ENCODE peak calls at places on chromosome 4, in ten cellular contexts. I is fibroblast of lung; Z is astrocyte; N is lower lobe of right lung; R is left lung; Y is CD8-positive, alpha-beta T cell; V is ascending aorta; J is dorsolateral prefrontal cortex; W is K562; A is mesenchymal stem cell. T is an unnamed sample.

GRCh38 chr4:178823673-178824072 is 1381.4 kb upstream of the AGA start:
- DNase-seq in I (peak; percentile 71), Z (peak; percentile 66), R (no peak), J (no peak), W (no peak), N (no peak), V (no peak), A (peak; percentile 39), Y (no peak), T (no peak)

GRCh38 chr4:6009452-6009851 is 8.8 kb downstream of the C4orf50 start:
- DNase-seq in J (no peak), Y (no peak), W (no peak), Z (no peak), A (no peak), I (no peak), V (no peak), R (no peak), N (no peak), T (no peak)

GRCh38 chr4:54539500-54540029 is 118.2 kb upstream of the KIT start:
- DNase-seq in V (peak; percentile 64), N (peak; percentile 69), J (peak; percentile 49), I (peak; percentile 39), Z (peak; percentile 19), A (peak; percentile 64), W (peak; percentile 20), Y (no peak), R (peak; percentile 39), T (no peak)

GRCh38 chr4:24003926-24004325 is 114.1 kb upstream of the PPARGC1A start:
- DNase-seq in W (no peak), R (no peak), Z (peak; percentile 35), A (peak; percentile 5), J (no peak), N (no peak), V (no peak), Y (no peak), I (peak; percentile 41), T (no peak)

GRCh38 chr4:13866881-13867280 is 239.4 kb upstream of the BOD1L1 start:
- DNase-seq in V (no peak), A (no peak), I (peak; percentile 61), W (no peak), Z (peak; percentile 43), J (no peak), Y (no peak), R (no peak), N (no peak), T (peak; percentile 58)

GRCh38 chr4:145840162-145840768 is 98.4 kb downstream of the ZNF827 start:
- DNase-seq in Z (peak; percentile 32), J (no peak), N (no peak), A (peak; percentile 51), R (no peak), I (peak; percentile 53), W (peak; percentile 35), Y (no peak), V (no peak), T (peak; percentile 33)

GRCh38 chr4:164930647-164931046 is 46.8 kb downstream of the TRIM61 start:
- DNase-seq in V (no peak), W (no peak), J (no peak), R (no peak), I (no peak), A (no peak), Z (no peak), N (no peak), Y (no peak), T (no peak)

GRCh38 chr4:30536231-30536630 is 183.9 kb upstream of the PCDH7 start:
- DNase-seq in N (no peak), W (no peak), J (no peak), Z (peak; percentile 44), A (peak; percentile 74), Y (no peak), V (no peak), R (no peak), I (peak; percentile 53), T (no peak)

GRCh38 chr4:169098969-169099685 is 89.1 kb upstream of the CBR4 start:
- DNase-seq in R (no peak), N (no peak), Y (no peak), Z (no peak), J (no peak), V (no peak), I (no peak), A (no peak), W (no peak), T (no peak)

GRCh38 chr4:169102011-169102410 is 92.0 kb upstream of the CBR4 start:
- DNase-seq in V (no peak), J (no peak), A (no peak), Y (no peak), R (no peak), N (no peak), W (no peak), Z (no peak), I (peak; percentile 38), T (no peak)

GRCh38 chr4:169098054-169098896 is 88.2 kb upstream of the CBR4 start:
- DNase-seq in N (no peak), Z (peak; percentile 56), Y (no peak), W (no peak), R (no peak), V (no peak), I (peak; percentile 69), A (no peak), J (no peak), T (no peak)

GRCh38 chr4:169099775-169100180 is 89.7 kb upstream of the CBR4 start:
- DNase-seq in W (no peak), Z (peak; percentile 79), R (no peak), V (no peak), I (peak; percentile 83), A (no peak), J (no peak), Y (no peak), N (no peak), T (no peak)

DNA sequence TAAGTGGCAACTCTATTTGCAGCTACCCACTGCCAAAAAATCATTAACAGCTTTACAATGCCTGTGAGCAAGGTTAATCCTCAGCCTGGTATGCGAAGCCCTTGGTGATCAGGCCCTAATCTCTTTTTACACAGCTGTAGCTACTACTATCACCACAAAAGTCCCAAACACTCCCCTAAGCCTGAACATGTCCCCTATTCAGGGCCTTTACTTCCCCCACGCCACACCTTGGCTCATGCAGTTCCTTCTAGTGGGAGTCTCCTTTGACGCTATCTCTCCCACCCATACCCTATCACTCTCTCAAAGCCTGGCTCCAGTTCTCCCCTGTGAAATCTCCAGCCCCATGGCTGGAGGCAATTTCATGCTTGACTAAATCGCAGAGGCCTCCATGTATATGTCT is 90.6 kb upstream of the CBR4 start:
- DNase-seq in V (no peak), W (no peak), Y (no peak), A (no peak), N (no peak), R (no peak), Z (no peak), I (no peak), J (no peak), T (no peak)
- H3K27ac ChIP-seq in V (peak overlapping the region; percentile 72), W (no peak overlapping the region), Y (no peak overlapping the region), A (peak overlapping the region; percentile 90), N (no peak overlapping the region), R (no peak overlapping the region), Z (no peak overlapping the region), I (no peak overlapping the region), J (peak overlapping the region; percentile 19), T (no peak overlapping the region)

DNA sequence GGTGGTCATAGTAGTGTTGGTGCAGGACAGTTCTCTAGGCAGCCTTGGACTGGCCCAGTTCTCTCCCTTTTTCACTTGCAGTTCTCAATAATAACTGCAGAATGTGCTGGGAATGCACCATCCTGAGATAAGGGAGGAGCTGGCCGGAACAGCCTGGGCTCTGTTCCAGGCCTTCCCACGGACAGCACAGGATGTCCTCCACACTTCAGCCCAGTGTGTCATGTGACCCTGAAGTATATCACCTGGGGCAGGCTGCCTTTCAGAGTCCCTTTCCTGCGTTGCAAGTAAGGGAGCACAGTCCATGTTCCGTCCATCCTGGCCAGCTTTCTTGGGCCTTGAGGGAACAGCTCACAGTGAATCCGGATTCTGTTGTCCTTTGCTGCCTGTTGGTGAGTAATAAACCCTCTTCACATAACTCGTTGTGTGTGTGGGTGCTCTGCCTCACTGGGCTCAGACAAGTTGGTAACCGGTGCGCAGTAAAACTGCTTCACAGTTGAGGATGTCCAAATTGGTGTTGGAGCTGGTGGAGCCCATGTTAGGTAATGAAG is 32.3 kb upstream of the BBS12 start:
- DNase-seq in J (no peak), Z (peak; percentile 49), R (no peak), A (peak; percentile 31), N (no peak), W (peak; percentile 57), I (peak; percentile 65), Y (no peak), V (no peak), T (peak; percentile 92)
- H3K4me3 ChIP-seq in J (no peak overlapping the region), Z (no peak overlapping the region), R (no peak overlapping the region), A (no peak overlapping the region), N (no peak overlapping the region), W (peak overlapping the region; percentile 30), I (no peak overlapping the region), Y (no peak overlapping the region), V (no peak overlapping the region), T (peak overlapping the region; percentile 63)

DNA sequence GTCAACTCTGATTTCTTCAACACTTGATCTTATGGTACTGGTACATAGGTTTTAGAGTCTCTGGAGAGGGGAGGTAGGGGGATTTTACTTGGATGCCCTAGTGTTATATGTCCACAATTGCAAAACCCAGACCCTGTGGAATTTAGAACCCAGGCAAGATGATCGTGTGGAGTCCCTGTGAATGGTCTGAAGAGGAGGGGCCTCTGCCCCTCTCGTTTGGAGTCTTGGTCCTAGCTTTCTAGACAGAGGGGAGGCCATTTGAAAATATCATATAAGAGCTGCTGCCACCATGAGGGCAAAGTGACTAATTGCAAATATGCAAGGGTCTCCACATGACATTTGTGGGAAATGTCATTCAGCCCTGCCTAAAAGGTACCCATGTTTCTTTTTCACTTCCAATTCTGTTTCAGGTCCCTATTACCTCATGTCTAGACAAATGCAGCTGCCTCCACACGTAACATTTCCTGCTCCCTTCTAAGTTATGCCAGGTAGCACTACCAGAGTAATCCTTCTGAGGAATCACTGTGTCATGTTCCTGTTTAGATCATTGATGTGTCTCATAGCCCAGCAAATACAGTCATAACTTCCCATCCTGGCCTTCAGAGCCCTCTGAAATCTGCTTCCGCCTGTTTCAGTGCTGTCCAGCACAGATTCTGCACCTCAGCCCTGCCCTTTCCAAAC is 126.8 kb downstream of the KLHL8 start:
- DNase-seq in A (peak; percentile 65), R (no peak), J (no peak), W (peak; percentile 41), N (no peak), Z (peak; percentile 39), V (no peak), Y (peak; percentile 42), I (peak; percentile 58), T (peak; percentile 89)
- H3K27ac ChIP-seq in A (peak overlapping the region; percentile 13), R (peak overlapping the region; percentile 60), J (peak overlapping the region; percentile 61), W (no peak overlapping the region), N (peak overlapping the region; percentile 19), Z (peak overlapping the region; percentile 47), V (no peak overlapping the region), Y (no peak overlapping the region), I (no peak overlapping the region), T (peak overlapping the region; percentile 97)

GRCh38 chr4:153474251-153474650 is 8.1 kb downstream of the TMEM131L start:
- DNase-seq in J (no peak), Y (no peak), R (no peak), I (no peak), N (no peak), A (no peak), Z (no peak), W (no peak), V (no peak), T (no peak)

GRCh38 chr4:153472122-153473037 is 6.2 kb downstream of the TMEM131L start:
- DNase-seq in R (no peak), Z (no peak), W (no peak), A (no peak), Y (no peak), J (no peak), V (no peak), N (no peak), I (no peak), T (no peak)

GRCh38 chr4:153468587-153468986 is 2.4 kb downstream of the TMEM131L start:
- DNase-seq in Y (peak; percentile 44), R (no peak), A (no peak), W (no peak), Z (no peak), N (no peak), I (no peak), V (no peak), J (no peak), T (no peak)

GRCh38 chr4:153467897-153468262 is 1.7 kb downstream of the TMEM131L start:
- DNase-seq in A (peak; percentile 20), R (no peak), Y (no peak), I (no peak), V (no peak), Z (no peak), W (no peak), N (no peak), J (no peak), T (no peak)

GRCh38 chr4:153471691-153472080 is 5.5 kb downstream of the TMEM131L start:
- DNase-seq in A (no peak), J (no peak), Y (peak; percentile 67), N (no peak), W (no peak), Z (no peak), R (no peak), V (no peak), I (no peak), T (peak; percentile 75)
- H3K4me3 ChIP-seq in A (no peak overlapping the region), J (no peak overlapping the region), Y (peak overlapping the region; percentile 64), N (no peak overlapping the region), W (no peak overlapping the region), Z (no peak overlapping the region), R (no peak overlapping the region), V (no peak overlapping the region), I (no peak overlapping the region), T (no peak overlapping the region)